ENCODE peak calls at places on chromosomes 4 and X, in eight cellular contexts. R is WERI-Rb-1, I is brain microvascular endothelial cell, S is glutamatergic neuron, U is sigmoid colon, C is heart right ventricle, E is AG10803, X is GM23338. W is an unnamed sample.

GRCh38 chr4:112726041-112726440 is 89.1 kb downstream of the LARP7 start:
- DNase-seq in R (no peak), E (no peak), I (no peak), X (no peak), C (no peak), U (no peak), S (no peak), W (no peak)

GRCh38 chrX:150575415-150575814 is 7.0 kb downstream of the MTM1 start:
- DNase-seq in E (peak), R (no peak), X (no peak), C (no peak), U (no peak), I (no peak), S (no peak), W (no peak)

GRCh38 chr4:12844111-12844510 is 640.0 kb downstream of the RAB28 start:
- DNase-seq in C (no peak), E (no peak), I (no peak), U (no peak), S (no peak), X (no peak), R (no peak), W (no peak)

GRCh38 chr4:71187399-71188196 is 151.2 kb upstream of the SLC4A4 start:
- DNase-seq in C (peak), S (peak), I (no peak), E (peak), R (no peak), U (peak), X (no peak), W (no peak)

GRCh38 chrX:151973851-151974335 is 583 bp downstream of the GABRE start:
- DNase-seq in X (peak), I (no peak), C (peak), R (peak), U (no peak), E (peak), S (peak), W (no peak)

GRCh38 chr4:115562506-115562905 is 449.1 kb upstream of the NDST4 start:
- DNase-seq in R (no peak), X (peak), I (no peak), E (no peak), U (no peak), S (no peak), C (no peak), W (no peak)

GRCh38 chr4:113976937-113977855 is 2.3 kb downstream of the ARSJ start:
- DNase-seq in U (no peak), E (no peak), S (no peak), C (no peak), I (no peak), R (no peak), X (no peak), W (no peak)

GRCh38 chr4:60750962-60751361 is 449.2 kb upstream of the ADGRL3 start:
- DNase-seq in E (no peak), S (no peak), I (no peak), X (no peak), C (no peak), R (no peak), U (no peak), W (no peak)

GRCh38 chr4:123783091-123783765 is 386.6 kb downstream of the SPRY1 start:
- DNase-seq in E (peak), X (no peak), S (no peak), C (no peak), I (no peak), U (no peak), R (no peak), W (no peak)

GRCh38 chrX:20397587-20397986 is 130.9 kb upstream of the RPS6KA3 start:
- DNase-seq in X (peak), I (no peak), U (no peak), S (no peak), E (no peak), R (no peak), C (no peak), W (no peak)

GRCh38 chr4:61199869-61200194 is 294 bp upstream of the ADGRL3 start:
- DNase-seq in E (no peak), S (no peak), I (no peak), C (no peak), U (no peak), R (no peak), X (no peak), W (no peak)

DNA sequence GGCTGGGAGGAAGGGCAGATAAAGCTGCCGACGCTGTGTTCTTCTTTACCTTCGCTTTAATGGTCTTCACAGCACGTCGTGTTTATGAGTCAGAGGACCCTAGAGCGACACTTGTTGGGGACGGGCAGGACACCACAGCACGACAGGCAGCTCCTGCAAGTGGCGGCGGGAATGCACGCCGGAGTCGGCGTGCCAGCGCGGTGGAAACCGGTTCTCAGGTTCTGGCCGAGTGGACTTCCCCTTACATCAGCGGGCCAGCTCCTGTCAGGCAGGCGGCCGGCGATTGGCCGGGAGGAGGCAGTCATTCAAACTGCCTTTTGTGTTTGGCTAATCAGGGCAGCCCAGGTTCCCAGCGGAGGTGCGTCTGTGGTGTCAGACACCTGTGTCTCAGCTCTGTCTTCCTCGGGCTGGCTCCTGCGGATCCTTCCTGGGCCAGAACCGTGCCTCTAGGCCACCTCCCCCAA is 150.9 kb downstream of the SHROOM3 start:
- DNase-seq in C (peak), R (no peak), I (peak), X (peak), E (no peak), U (peak), S (peak), W (no peak)
- TF ChIP-seq CTCF in C (peak), R (no peak), I (peak), X (no peak), E (peak), U (no peak), S (no peak), W (no peak)

DNA sequence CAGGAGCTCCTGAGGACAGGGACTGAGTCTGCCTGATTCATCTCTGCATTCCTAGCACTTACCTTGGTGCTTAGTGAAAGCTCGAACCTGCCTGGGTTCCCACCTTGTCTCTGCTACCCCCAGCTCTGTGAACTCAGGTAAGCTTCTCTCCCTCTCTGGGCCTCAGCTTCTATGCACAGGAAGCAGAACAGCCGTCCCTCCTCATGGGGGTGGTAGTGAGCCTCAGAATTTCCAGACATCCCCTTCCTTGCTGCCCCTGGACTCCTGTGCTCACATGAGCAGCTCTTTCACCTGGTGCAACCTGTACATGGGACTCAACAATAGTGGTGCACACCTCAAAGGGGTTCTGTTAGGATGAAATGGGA is 50.8 kb downstream of the HTRA3 start:
- DNase-seq in I (no peak), U (no peak), E (no peak), S (no peak), C (no peak), X (peak), R (peak), W (no peak)
- TF ChIP-seq CTCF in I (peak), U (no peak), E (peak), S (no peak), C (peak), X (peak), R (peak), W (peak)

GRCh38 chrX:39302838-39303237 is 501.6 kb downstream of the MID1IP1 start:
- DNase-seq in U (no peak), R (no peak), S (no peak), I (no peak), C (no peak), X (no peak), E (no peak), W (no peak)

GRCh38 chrX:39298821-39299220 is 497.6 kb downstream of the MID1IP1 start:
- DNase-seq in I (no peak), R (no peak), S (no peak), X (no peak), U (no peak), E (no peak), C (no peak), W (no peak)

GRCh38 chrX:39301041-39301440 is 499.8 kb downstream of the MID1IP1 start:
- DNase-seq in R (peak), C (no peak), S (no peak), E (no peak), X (no peak), U (no peak), I (no peak), W (no peak)

GRCh38 chrX:39296472-39296871 is 495.2 kb downstream of the MID1IP1 start:
- DNase-seq in R (no peak), X (no peak), I (no peak), E (no peak), U (no peak), C (no peak), S (no peak), W (no peak)

GRCh38 chrX:39299615-39300014 is 498.4 kb downstream of the MID1IP1 start:
- DNase-seq in I (no peak), X (no peak), S (no peak), R (no peak), U (no peak), E (no peak), C (no peak), W (no peak)
- TF ChIP-seq CTCF in I (no peak), X (no peak), S (no peak), R (no peak), U (no peak), E (no peak), C (no peak), W (no peak)

GRCh38 chrX:139834879-139835278 is 98.0 kb downstream of the ATP11C start:
- DNase-seq in U (no peak), R (no peak), S (no peak), E (no peak), I (no peak), C (no peak), X (no peak), W (no peak)

GRCh38 chrX:139831017-139831416 is 101.8 kb downstream of the ATP11C start:
- DNase-seq in I (no peak), S (no peak), C (no peak), R (no peak), X (no peak), U (no peak), E (no peak), W (no peak)

GRCh38 chrX:139828830-139829229 is 104.0 kb downstream of the ATP11C start:
- DNase-seq in U (no peak), X (no peak), S (no peak), R (no peak), I (no peak), E (no peak), C (no peak), W (no peak)

GRCh38 chrX:139832728-139833309 is 100.0 kb downstream of the ATP11C start:
- DNase-seq in X (no peak), U (no peak), S (no peak), R (no peak), C (no peak), E (no peak), I (no peak), W (no peak)

GRCh38 chrX:139831689-139832456 is 101.0 kb downstream of the ATP11C start:
- DNase-seq in R (no peak), C (no peak), S (no peak), X (peak), U (no peak), E (peak), I (peak), W (no peak)
- TF ChIP-seq CTCF in R (no peak), C (no peak), S (no peak), X (no peak), U (no peak), E (no peak), I (no peak), W (no peak)

GRCh38 chr4:95263391-95263790 is 285.4 kb downstream of the UNC5C start:
- DNase-seq in X (no peak), R (no peak), C (no peak), E (no peak), I (no peak), U (no peak), S (no peak), W (no peak)
- TF ChIP-seq CTCF in X (no peak), R (no peak), C (no peak), E (no peak), I (no peak), U (no peak), S (no peak), W (no peak)

DNA sequence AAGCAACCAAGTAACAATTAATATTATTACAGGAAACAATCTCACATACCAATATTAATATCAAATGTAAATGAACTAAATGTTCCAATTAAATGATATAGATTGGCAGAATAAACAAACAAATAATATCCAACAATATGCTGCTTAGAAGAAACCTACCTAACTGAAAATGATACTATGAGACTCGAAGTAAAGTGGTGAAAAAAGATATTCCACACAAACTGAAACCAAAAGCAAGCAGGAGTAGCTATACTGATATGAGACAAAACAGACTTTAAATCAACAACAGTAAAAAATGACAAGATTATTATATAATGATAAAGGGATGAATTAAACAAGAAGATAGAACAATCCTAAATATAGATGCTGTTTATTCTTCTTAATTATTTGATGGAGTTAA is 140.1 kb downstream of the SPANXN4 start:
- DNase-seq in I (no peak), R (no peak), U (no peak), X (no peak), C (no peak), E (no peak), S (no peak), W (no peak)
- TF ChIP-seq CTCF in I (no peak), R (no peak), U (no peak), X (no peak), C (no peak), E (no peak), S (no peak), W (no peak)

W was measured in esophagus muscularis mucosa.